ENCODE peak calls at places on chromosomes 11 and 22, in nine cellular contexts. K, F, Q, M, X, D, Z, N and I are unnamed samples.

GRCh38 chr11:80165763-80166162 is 724.9 kb upstream of the TENM4 start:
- DNase-seq in K (no peak), F (no peak), Q (no peak), M (no peak), X (no peak), D (peak), Z (peak), N (no peak), I (no peak)

GRCh38 chr11:74037309-74037708 is 28.4 kb upstream of the UCP3 start:
- DNase-seq in K (peak), F (peak), Q (no peak), M (no peak), X (no peak), D (peak), Z (peak), N (no peak), I (no peak)

GRCh38 chr11:64607381-64608259 is 16.6 kb downstream of the SLC22A12 start:
- DNase-seq in K (no peak), F (peak), Q (no peak), M (no peak), X (no peak), D (no peak), Z (peak), N (peak), I (no peak)

GRCh38 chr11:132423266-132423665 is 1052.9 kb downstream of the NTM start:
- DNase-seq in K (no peak), F (no peak), Q (no peak), M (no peak), X (no peak), D (peak), Z (no peak), N (no peak), I (no peak)

GRCh38 chr22:39979048-39979447 is 15.7 kb upstream of the FAM83F start:
- DNase-seq in K (no peak), F (no peak), Q (no peak), M (no peak), X (no peak), D (no peak), Z (no peak), N (no peak), I (no peak)

GRCh38 chr11:13446444-13446843 is 16.6 kb downstream of the BTBD10 start:
- DNase-seq in K (peak), F (peak), Q (no peak), M (no peak), X (no peak), D (no peak), Z (peak), N (no peak), I (no peak)

GRCh38 chr11:26480041-26480440 is 92.0 kb downstream of the MUC15 start:
- DNase-seq in K (no peak), F (no peak), Q (no peak), M (no peak), X (no peak), D (no peak), Z (no peak), N (no peak), I (no peak)

GRCh38 chr11:72202571-72202970 is 10.6 kb downstream of the FOLR1 start:
- DNase-seq in K (no peak), F (no peak), Q (no peak), M (no peak), X (peak), D (no peak), Z (no peak), N (no peak), I (no peak)

GRCh38 chr11:114084414-114084813 is 24.9 kb downstream of the ZBTB16 start:
- DNase-seq in K (no peak), F (no peak), Q (no peak), M (no peak), X (no peak), D (no peak), Z (no peak), N (no peak), I (no peak)

GRCh38 chr11:119578466-119579220 is 150.4 kb downstream of the NECTIN1 start:
- DNase-seq in K (no peak), F (no peak), Q (no peak), M (no peak), X (peak), D (no peak), Z (peak), N (no peak), I (no peak)

GRCh38 chr11:1072116-1072820 is 2.4 kb upstream of the MUC2 start:
- DNase-seq in K (peak), F (peak), Q (no peak), M (no peak), X (peak), D (no peak), Z (no peak), N (peak), I (no peak)

GRCh38 chr11:119019996-119020395 is 1.4 kb downstream of the TRAPPC4 start:
- DNase-seq in K (no peak), F (no peak), Q (no peak), M (no peak), X (no peak), D (no peak), Z (no peak), N (no peak), I (no peak)

GRCh38 chr22:41021039-41021654 is 70.0 kb downstream of the RBX1 start:
- DNase-seq in K (no peak), F (no peak), Q (peak), M (peak), X (no peak), D (no peak), Z (no peak), N (peak), I (peak)

GRCh38 chr11:72237112-72237931 is 6.7 kb downstream of the PHOX2A start:
- DNase-seq in K (no peak), F (no peak), Q (peak), M (no peak), X (peak), D (no peak), Z (no peak), N (no peak), I (no peak)

GRCh38 chr11:18144243-18144642 is 11.9 kb downstream of the MRGPRX3 start:
- DNase-seq in K (peak), F (no peak), Q (no peak), M (no peak), X (no peak), D (peak), Z (peak), N (no peak), I (no peak)

GRCh38 chr22:38097058-38097457 is 13.1 kb upstream of the SLC16A8 start:
- DNase-seq in K (no peak), F (no peak), Q (no peak), M (no peak), X (no peak), D (no peak), Z (no peak), N (no peak), I (no peak)

GRCh38 chr22:21443057-21443734 is 24.0 kb upstream of the TMEM191C start:
- DNase-seq in K (no peak), F (no peak), Q (peak), M (no peak), X (no peak), D (no peak), Z (no peak), N (peak), I (no peak)

GRCh38 chr11:111379500-111380136 is 543 bp upstream of the POU2AF1 start:
- DNase-seq in K (no peak), F (no peak), Q (no peak), M (peak), X (no peak), D (no peak), Z (no peak), N (no peak), I (no peak)

GRCh38 chr22:24516301-24516737 is 21.2 kb downstream of the UPB1 start:
- DNase-seq in K (peak), F (peak), Q (no peak), M (no peak), X (no peak), D (peak), Z (peak), N (no peak), I (peak)

GRCh38 chr22:22248878-22249277 is 4.3 kb downstream of the VPREB1 start:
- DNase-seq in K (no peak), F (no peak), Q (no peak), M (peak), X (no peak), D (no peak), Z (no peak), N (no peak), I (no peak)

GRCh38 chr22:27372969-27373670 is 428.4 kb downstream of the MN1 start:
- DNase-seq in K (no peak), F (no peak), Q (peak), M (no peak), X (peak), D (no peak), Z (peak), N (no peak), I (no peak)

GRCh38 chr11:127058524-127058923 is 58.0 kb upstream of the KIRREL3 start:
- DNase-seq in K (no peak), F (no peak), Q (no peak), M (no peak), X (no peak), D (no peak), Z (no peak), N (no peak), I (no peak)

GRCh38 chr11:96303067-96303466 is 39.9 kb downstream of the MAML2 start:
- DNase-seq in K (peak), F (peak), Q (no peak), M (no peak), X (no peak), D (peak), Z (peak), N (no peak), I (no peak)

GRCh38 chr11:116234989-116235567 is 537.7 kb downstream of the BUD13 start:
- DNase-seq in K (no peak), F (no peak), Q (no peak), M (no peak), X (peak), D (no peak), Z (no peak), N (no peak), I (no peak)
- TF ChIP-seq CTCF in K (no peak), F (no peak), Q (no peak), M (no peak), X (peak), D (no peak), Z (no peak), N (no peak), I (no peak)

GRCh38 chr11:6404341-6405038 is 14.2 kb downstream of the SMPD1 start:
- DNase-seq in K (no peak), F (no peak), Q (no peak), M (no peak), X (no peak), D (no peak), Z (peak), N (no peak), I (no peak)
- H3K4me3 ChIP-seq in K (no peak), F (no peak), Q (no peak), M (no peak), X (no peak), D (no peak), Z (no peak), N (no peak), I (no peak)

DNA sequence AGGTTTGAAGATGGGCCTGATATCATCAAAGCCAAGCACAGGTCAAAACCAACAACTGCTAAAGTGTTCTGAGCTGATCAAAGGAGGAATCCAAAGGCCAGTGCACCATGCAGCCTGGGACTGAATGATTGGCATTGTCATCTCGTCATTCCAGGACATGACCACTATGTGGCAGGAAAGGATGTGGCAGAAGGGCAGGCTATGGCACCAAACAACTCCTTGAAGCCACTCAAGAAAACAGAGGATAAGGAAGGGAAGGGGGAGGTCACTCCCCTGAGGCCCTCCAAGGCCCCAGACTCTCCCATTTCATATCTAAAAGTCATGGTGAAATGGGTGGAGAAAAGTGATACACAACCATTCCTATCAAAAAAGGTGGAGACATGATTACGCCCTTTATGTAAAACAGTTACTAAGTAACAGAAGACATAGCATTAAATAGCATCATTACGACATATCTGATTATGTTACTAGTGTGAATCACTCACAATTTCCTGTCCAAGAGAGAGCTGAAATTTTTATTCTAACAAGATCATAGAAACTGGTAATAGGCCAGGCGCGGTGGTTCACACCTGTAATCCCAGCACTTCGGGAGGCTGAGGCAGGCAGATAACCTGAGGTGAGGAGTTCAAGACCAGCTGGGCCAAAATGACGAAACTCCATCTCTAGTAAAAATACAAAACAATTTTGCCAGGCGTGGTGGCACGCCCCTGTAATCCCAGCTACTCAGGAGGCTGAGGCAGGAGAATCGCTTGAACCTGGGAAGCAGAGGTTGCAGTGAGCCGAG is 49.3 kb downstream of the AHNAK start:
- DNase-seq in K (peak), F (peak), Q (peak), M (no peak), X (peak), D (peak), Z (peak), N (no peak), I (no peak)
- TF ChIP-seq CTCF in K (peak), F (peak), Q (peak), M (peak), X (peak), D (peak), Z (peak), N (no peak), I (peak)

GRCh38 chr11:10660323-10660722 is 33.2 kb downstream of the IRAG1 start:
- DNase-seq in K (no peak), F (no peak), Q (no peak), M (no peak), X (no peak), D (no peak), Z (no peak), N (no peak), I (no peak)

GRCh38 chr11:10659339-10660216 is 34.0 kb downstream of the IRAG1 start:
- DNase-seq in K (peak), F (peak), Q (peak), M (no peak), X (peak), D (peak), Z (peak), N (peak), I (no peak)

GRCh38 chr11:10655931-10656576 is 37.5 kb downstream of the IRAG1 start:
- DNase-seq in K (no peak), F (no peak), Q (no peak), M (no peak), X (no peak), D (no peak), Z (no peak), N (no peak), I (no peak)

GRCh38 chr11:10657308-10658271 is 36.0 kb downstream of the IRAG1 start:
- DNase-seq in K (peak), F (peak), Q (no peak), M (no peak), X (peak), D (peak), Z (no peak), N (no peak), I (peak)

GRCh38 chr11:10658621-10659338 is 34.8 kb downstream of the IRAG1 start:
- DNase-seq in K (no peak), F (no peak), Q (no peak), M (no peak), X (no peak), D (no peak), Z (no peak), N (no peak), I (no peak)
- H3K4me3 ChIP-seq in K (peak), F (no peak), Q (no peak), M (no peak), X (no peak), D (no peak), Z (no peak), N (no peak), I (no peak)

DNA sequence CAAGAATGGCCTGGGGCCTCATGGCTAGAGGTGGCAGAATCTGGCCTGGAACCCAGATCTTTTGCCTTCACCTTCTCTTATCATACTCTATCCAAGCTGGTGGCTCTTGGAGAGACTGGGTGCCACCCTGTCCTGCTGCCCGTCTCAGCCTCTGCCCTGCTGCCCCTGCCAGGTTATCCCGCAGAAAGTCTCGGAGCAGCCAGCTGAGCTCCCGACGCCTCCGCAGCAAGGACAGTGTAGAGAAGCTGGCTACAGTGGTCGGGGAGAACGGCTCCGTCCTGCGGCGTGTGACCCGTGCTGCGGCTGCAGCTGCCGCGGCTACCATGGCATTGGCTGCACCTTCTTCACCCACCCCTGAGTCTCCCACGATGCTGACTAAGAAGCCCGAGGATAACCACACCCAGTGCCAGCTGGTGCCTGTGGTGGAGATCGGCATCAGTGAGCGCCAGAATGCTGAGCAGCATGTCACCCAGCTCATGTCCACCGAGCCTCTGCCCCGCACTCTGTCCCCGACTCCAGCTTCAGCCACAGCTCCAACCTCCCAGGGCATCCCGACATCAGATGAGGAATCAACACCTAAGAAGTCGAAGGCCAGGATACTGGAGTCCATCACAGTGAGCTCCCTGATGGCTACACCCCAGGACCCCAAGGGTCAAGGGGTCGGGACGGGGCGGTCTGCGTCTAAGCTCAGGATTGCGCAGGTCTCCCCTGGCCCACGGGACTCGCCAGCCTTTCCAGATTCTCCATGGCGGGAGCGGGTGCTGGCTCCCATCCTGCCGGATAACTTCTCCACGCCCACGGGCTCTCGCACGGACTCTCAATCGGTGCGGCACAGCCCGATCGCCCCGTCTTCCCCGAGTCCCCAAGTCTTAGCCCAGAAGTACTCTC is 6.0 kb downstream of the INCENP start:
- DNase-seq in K (no peak), F (no peak), Q (no peak), M (no peak), X (no peak), D (no peak), Z (no peak), N (peak), I (no peak)
- TF ChIP-seq CTCF in K (no peak), F (no peak), Q (no peak), M (no peak), X (no peak), D (no peak), Z (no peak), N (no peak), I (no peak)

DNA sequence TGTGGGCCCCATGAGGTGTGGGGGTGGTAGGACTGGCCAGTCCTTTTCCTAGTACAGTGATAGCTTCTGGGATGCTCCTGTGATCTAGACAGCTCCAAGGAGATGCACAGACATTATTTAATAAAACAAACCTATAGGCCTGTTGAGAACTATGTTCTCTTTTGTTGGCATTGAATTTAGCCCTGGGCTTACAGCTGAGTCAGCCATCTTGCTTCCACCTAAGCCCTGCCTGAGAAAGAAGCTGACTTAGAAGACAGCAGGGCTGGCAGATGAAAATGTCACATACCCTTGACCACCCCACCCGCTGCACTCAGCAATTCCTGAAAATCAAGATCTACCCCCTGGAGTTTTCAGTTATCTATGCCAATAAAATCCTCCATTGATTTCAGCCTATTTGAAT is 353.2 kb downstream of the CADM1 start:
- DNase-seq in K (no peak), F (no peak), Q (no peak), M (no peak), X (no peak), D (no peak), Z (peak), N (no peak), I (no peak)
- H3K4me3 ChIP-seq in K (no peak), F (no peak), Q (no peak), M (no peak), X (no peak), D (no peak), Z (no peak), N (no peak), I (no peak)